ENCODE peak calls at places on chromosomes 5 and 9, in ten cellular contexts. One of them, this sample, is unnamed.

GRCh38 chr5:68444048-68444447 is 228.5 kb downstream of the PIK3R1 start:
- DNase-seq in astrocyte of the cerebellum: no peak
- DNase-seq in neuronal stem cell: no peak
- DNase-seq in prostate gland: no peak
- DNase-seq in esophagus squamous epithelium: no peak
- DNase-seq in fibroblast of the aortic adventitia: no peak
- DNase-seq in tibial artery: no peak
- DNase-seq in astrocyte of the spinal cord: no peak
- DNase-seq in AG04450: no peak
- DNase-seq in ovary: no peak
- DNase-seq in this sample: no peak

GRCh38 chr9:136826703-136827582 is 15.3 kb upstream of the AJM1 start:
- DNase-seq in astrocyte of the cerebellum: no peak
- DNase-seq in neuronal stem cell: no peak
- DNase-seq in prostate gland: no peak
- DNase-seq in esophagus squamous epithelium: no peak
- DNase-seq in fibroblast of the aortic adventitia: no peak
- DNase-seq in tibial artery: no peak
- DNase-seq in astrocyte of the spinal cord: no peak
- DNase-seq in AG04450: no peak
- DNase-seq in ovary: peak; percentile 27
- DNase-seq in this sample: no peak

GRCh38 chr5:93257616-93258015 is 323.4 kb downstream of the NR2F1-AS1 start:
- DNase-seq in astrocyte of the cerebellum: no peak
- DNase-seq in neuronal stem cell: no peak
- DNase-seq in prostate gland: no peak
- DNase-seq in esophagus squamous epithelium: no peak
- DNase-seq in fibroblast of the aortic adventitia: no peak
- DNase-seq in tibial artery: no peak
- DNase-seq in astrocyte of the spinal cord: no peak
- DNase-seq in AG04450: no peak
- DNase-seq in ovary: no peak
- DNase-seq in this sample: no peak

GRCh38 chr5:134813827-134814226 is 31.9 kb upstream of the C5orf24 start:
- DNase-seq in astrocyte of the cerebellum: no peak
- DNase-seq in neuronal stem cell: no peak
- DNase-seq in prostate gland: no peak
- DNase-seq in esophagus squamous epithelium: no peak
- DNase-seq in fibroblast of the aortic adventitia: no peak
- DNase-seq in tibial artery: no peak
- DNase-seq in astrocyte of the spinal cord: no peak
- DNase-seq in AG04450: no peak
- DNase-seq in ovary: no peak
- DNase-seq in this sample: no peak

GRCh38 chr5:34459908-34460307 is 196.2 kb upstream of the RAI14 start:
- DNase-seq in astrocyte of the cerebellum: no peak
- DNase-seq in neuronal stem cell: no peak
- DNase-seq in prostate gland: no peak
- DNase-seq in esophagus squamous epithelium: no peak
- DNase-seq in fibroblast of the aortic adventitia: no peak
- DNase-seq in tibial artery: no peak
- DNase-seq in astrocyte of the spinal cord: no peak
- DNase-seq in AG04450: no peak
- DNase-seq in ovary: no peak
- DNase-seq in this sample: no peak

GRCh38 chr9:89801723-89802680 is 197.2 kb downstream of the GADD45G start:
- DNase-seq in astrocyte of the cerebellum: no peak
- DNase-seq in neuronal stem cell: no peak
- DNase-seq in prostate gland: no peak
- DNase-seq in esophagus squamous epithelium: no peak
- DNase-seq in fibroblast of the aortic adventitia: no peak
- DNase-seq in tibial artery: no peak
- DNase-seq in astrocyte of the spinal cord: no peak
- DNase-seq in AG04450: no peak
- DNase-seq in ovary: no peak
- DNase-seq in this sample: peak; percentile 29

GRCh38 chr5:135266301-135266630 is 132.8 kb downstream of the MACROH2A1 start:
- DNase-seq in astrocyte of the cerebellum: no peak
- DNase-seq in neuronal stem cell: no peak
- DNase-seq in prostate gland: no peak
- DNase-seq in esophagus squamous epithelium: no peak
- DNase-seq in fibroblast of the aortic adventitia: no peak
- DNase-seq in tibial artery: no peak
- DNase-seq in astrocyte of the spinal cord: no peak
- DNase-seq in AG04450: no peak
- DNase-seq in ovary: no peak
- DNase-seq in this sample: no peak

GRCh38 chr9:34546834-34547827 is 24.3 kb upstream of the ENHO start:
- DNase-seq in astrocyte of the cerebellum: peak; percentile 49
- DNase-seq in neuronal stem cell: peak; percentile 69
- DNase-seq in prostate gland: peak; percentile 63
- DNase-seq in esophagus squamous epithelium: no peak
- DNase-seq in fibroblast of the aortic adventitia: peak; percentile 74
- DNase-seq in tibial artery: no peak
- DNase-seq in astrocyte of the spinal cord: peak; percentile 67
- DNase-seq in AG04450: peak; percentile 10
- DNase-seq in ovary: no peak
- DNase-seq in this sample: no peak

GRCh38 chr9:36092509-36093215 is 43.9 kb upstream of the GLIPR2 start:
- DNase-seq in astrocyte of the cerebellum: no peak
- DNase-seq in neuronal stem cell: no peak
- DNase-seq in prostate gland: no peak
- DNase-seq in esophagus squamous epithelium: no peak
- DNase-seq in fibroblast of the aortic adventitia: no peak
- DNase-seq in tibial artery: no peak
- DNase-seq in astrocyte of the spinal cord: no peak
- DNase-seq in AG04450: no peak
- DNase-seq in ovary: no peak
- DNase-seq in this sample: no peak

GRCh38 chr5:1542011-1542410 is 18.3 kb upstream of the LPCAT1 start:
- DNase-seq in astrocyte of the cerebellum: no peak
- DNase-seq in neuronal stem cell: no peak
- DNase-seq in prostate gland: no peak
- DNase-seq in esophagus squamous epithelium: no peak
- DNase-seq in fibroblast of the aortic adventitia: peak; percentile 58
- DNase-seq in tibial artery: no peak
- DNase-seq in astrocyte of the spinal cord: no peak
- DNase-seq in AG04450: no peak
- DNase-seq in ovary: no peak
- DNase-seq in this sample: peak; percentile 20

GRCh38 chr9:96453625-96454024 is 3.7 kb downstream of the HABP4 start:
- DNase-seq in astrocyte of the cerebellum: peak; percentile 53
- DNase-seq in neuronal stem cell: no peak
- DNase-seq in prostate gland: peak; percentile 6
- DNase-seq in esophagus squamous epithelium: no peak
- DNase-seq in fibroblast of the aortic adventitia: peak; percentile 77
- DNase-seq in tibial artery: no peak
- DNase-seq in astrocyte of the spinal cord: peak; percentile 60
- DNase-seq in AG04450: no peak
- DNase-seq in ovary: no peak
- DNase-seq in this sample: no peak

GRCh38 chr9:111400564-111400898 is 70.5 kb upstream of the OR2K2 start:
- DNase-seq in astrocyte of the cerebellum: no peak
- DNase-seq in neuronal stem cell: no peak
- DNase-seq in prostate gland: no peak
- DNase-seq in esophagus squamous epithelium: no peak
- DNase-seq in fibroblast of the aortic adventitia: peak; percentile 4
- DNase-seq in tibial artery: no peak
- DNase-seq in astrocyte of the spinal cord: peak; percentile 1
- DNase-seq in AG04450: no peak
- DNase-seq in ovary: no peak
- DNase-seq in this sample: no peak

GRCh38 chr5:81391-82021 is 10.5 kb upstream of the PLEKHG4B start:
- DNase-seq in astrocyte of the cerebellum: no peak
- DNase-seq in neuronal stem cell: no peak
- DNase-seq in prostate gland: no peak
- DNase-seq in esophagus squamous epithelium: no peak
- DNase-seq in fibroblast of the aortic adventitia: no peak
- DNase-seq in tibial artery: no peak
- DNase-seq in astrocyte of the spinal cord: no peak
- DNase-seq in AG04450: no peak
- DNase-seq in ovary: no peak
- DNase-seq in this sample: no peak

GRCh38 chr9:131266301-131267229 is 9.7 kb downstream of the FAM78A start:
- DNase-seq in astrocyte of the cerebellum: no peak
- DNase-seq in neuronal stem cell: no peak
- DNase-seq in prostate gland: no peak
- DNase-seq in esophagus squamous epithelium: no peak
- DNase-seq in fibroblast of the aortic adventitia: no peak
- DNase-seq in tibial artery: no peak
- DNase-seq in astrocyte of the spinal cord: no peak
- DNase-seq in AG04450: no peak
- DNase-seq in ovary: no peak
- DNase-seq in this sample: no peak

GRCh38 chr5:126251024-126251423 is 172.2 kb upstream of the GRAMD2B start:
- DNase-seq in astrocyte of the cerebellum: no peak
- DNase-seq in neuronal stem cell: no peak
- DNase-seq in prostate gland: no peak
- DNase-seq in esophagus squamous epithelium: no peak
- DNase-seq in fibroblast of the aortic adventitia: no peak
- DNase-seq in tibial artery: no peak
- DNase-seq in astrocyte of the spinal cord: no peak
- DNase-seq in AG04450: no peak
- DNase-seq in ovary: no peak
- DNase-seq in this sample: no peak

DNA sequence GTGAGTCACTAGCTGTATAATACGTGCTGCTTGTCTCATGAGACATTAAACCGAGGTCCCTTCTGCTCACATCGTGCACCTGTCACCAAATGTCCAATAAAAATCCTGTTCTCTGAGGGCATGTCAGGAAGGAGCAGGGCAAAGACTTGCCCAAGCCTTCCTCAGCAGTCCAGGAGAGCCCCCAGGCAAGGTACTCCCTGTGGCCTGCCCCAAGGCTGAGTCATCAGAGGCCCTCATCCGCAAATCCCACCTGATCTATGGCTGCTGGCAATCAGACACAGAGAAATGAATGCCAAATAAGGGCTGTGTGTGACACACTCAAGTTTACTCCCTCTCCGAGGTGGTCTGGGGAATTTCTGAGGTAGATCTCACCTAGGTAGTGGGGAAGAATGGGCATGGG is 255.2 kb upstream of the SMARCA2 start:
- DNase-seq in astrocyte of the cerebellum: no peak
- DNase-seq in neuronal stem cell: no peak
- DNase-seq in prostate gland: no peak
- DNase-seq in esophagus squamous epithelium: no peak
- DNase-seq in fibroblast of the aortic adventitia: no peak
- DNase-seq in tibial artery: no peak
- DNase-seq in astrocyte of the spinal cord: no peak
- DNase-seq in AG04450: no peak
- DNase-seq in ovary: no peak
- DNase-seq in this sample: no peak
- H3K4me3 ChIP-seq in astrocyte of the cerebellum: no peak overlapping the region
- H3K4me3 ChIP-seq in neuronal stem cell: no peak overlapping the region
- H3K4me3 ChIP-seq in prostate gland: no peak overlapping the region
- H3K4me3 ChIP-seq in esophagus squamous epithelium: no peak overlapping the region
- H3K4me3 ChIP-seq in fibroblast of the aortic adventitia: no peak overlapping the region
- H3K4me3 ChIP-seq in tibial artery: no peak overlapping the region
- H3K4me3 ChIP-seq in astrocyte of the spinal cord: no peak overlapping the region
- H3K4me3 ChIP-seq in AG04450: no peak overlapping the region
- H3K4me3 ChIP-seq in ovary: no peak overlapping the region
- H3K4me3 ChIP-seq in this sample: no peak overlapping the region

GRCh38 chr5:87122171-87122977 is 145.3 kb upstream of the RASA1 start:
- DNase-seq in astrocyte of the cerebellum: no peak
- DNase-seq in neuronal stem cell: no peak
- DNase-seq in prostate gland: no peak
- DNase-seq in esophagus squamous epithelium: no peak
- DNase-seq in fibroblast of the aortic adventitia: no peak
- DNase-seq in tibial artery: no peak
- DNase-seq in astrocyte of the spinal cord: no peak
- DNase-seq in AG04450: no peak
- DNase-seq in ovary: no peak
- DNase-seq in this sample: no peak
- H3K4me3 ChIP-seq in astrocyte of the cerebellum: no peak overlapping the region
- H3K4me3 ChIP-seq in neuronal stem cell: no peak overlapping the region
- H3K4me3 ChIP-seq in prostate gland: no peak overlapping the region
- H3K4me3 ChIP-seq in esophagus squamous epithelium: no peak overlapping the region
- H3K4me3 ChIP-seq in fibroblast of the aortic adventitia: no peak overlapping the region
- H3K4me3 ChIP-seq in tibial artery: no peak overlapping the region
- H3K4me3 ChIP-seq in astrocyte of the spinal cord: no peak overlapping the region
- H3K4me3 ChIP-seq in AG04450: no peak overlapping the region
- H3K4me3 ChIP-seq in ovary: no peak overlapping the region
- H3K4me3 ChIP-seq in this sample: no peak overlapping the region

GRCh38 chr9:2235623-2236022 is 220.5 kb downstream of the SMARCA2 start:
- DNase-seq in astrocyte of the cerebellum: no peak
- DNase-seq in neuronal stem cell: no peak
- DNase-seq in prostate gland: no peak
- DNase-seq in esophagus squamous epithelium: no peak
- DNase-seq in fibroblast of the aortic adventitia: no peak
- DNase-seq in tibial artery: no peak
- DNase-seq in astrocyte of the spinal cord: no peak
- DNase-seq in AG04450: no peak
- DNase-seq in ovary: no peak
- DNase-seq in this sample: no peak

GRCh38 chr9:2242778-2243395 is 227.7 kb downstream of the SMARCA2 start:
- DNase-seq in astrocyte of the cerebellum: no peak
- DNase-seq in neuronal stem cell: no peak
- DNase-seq in prostate gland: no peak
- DNase-seq in esophagus squamous epithelium: no peak
- DNase-seq in fibroblast of the aortic adventitia: peak; percentile 29
- DNase-seq in tibial artery: no peak
- DNase-seq in astrocyte of the spinal cord: peak; percentile 15
- DNase-seq in AG04450: no peak
- DNase-seq in ovary: peak; percentile 65
- DNase-seq in this sample: no peak

GRCh38 chr9:2243666-2244555 is 228.8 kb downstream of the SMARCA2 start:
- DNase-seq in astrocyte of the cerebellum: no peak
- DNase-seq in neuronal stem cell: no peak
- DNase-seq in prostate gland: no peak
- DNase-seq in esophagus squamous epithelium: no peak
- DNase-seq in fibroblast of the aortic adventitia: peak; percentile 57
- DNase-seq in tibial artery: no peak
- DNase-seq in astrocyte of the spinal cord: no peak
- DNase-seq in AG04450: no peak
- DNase-seq in ovary: no peak
- DNase-seq in this sample: no peak

GRCh38 chr9:2241875-2242741 is 227.0 kb downstream of the SMARCA2 start:
- DNase-seq in astrocyte of the cerebellum: peak; percentile 84
- DNase-seq in neuronal stem cell: peak; percentile 72
- DNase-seq in prostate gland: peak; percentile 76
- DNase-seq in esophagus squamous epithelium: peak; percentile 31
- DNase-seq in fibroblast of the aortic adventitia: peak; percentile 94
- DNase-seq in tibial artery: peak; percentile 72
- DNase-seq in astrocyte of the spinal cord: peak; percentile 94
- DNase-seq in AG04450: peak; percentile 85
- DNase-seq in ovary: peak; percentile 89
- DNase-seq in this sample: peak; percentile 86

GRCh38 chr9:2241461-2241874 is 226.3 kb downstream of the SMARCA2 start:
- DNase-seq in astrocyte of the cerebellum: peak; percentile 81
- DNase-seq in neuronal stem cell: peak; percentile 94
- DNase-seq in prostate gland: peak; percentile 13
- DNase-seq in esophagus squamous epithelium: no peak
- DNase-seq in fibroblast of the aortic adventitia: no peak
- DNase-seq in tibial artery: no peak
- DNase-seq in astrocyte of the spinal cord: peak; percentile 95
- DNase-seq in AG04450: peak; percentile 75
- DNase-seq in ovary: peak; percentile 63
- DNase-seq in this sample: no peak
- H3K4me3 ChIP-seq in astrocyte of the cerebellum: peak overlapping the region; percentile 30
- H3K4me3 ChIP-seq in neuronal stem cell: no peak overlapping the region
- H3K4me3 ChIP-seq in prostate gland: peak overlapping the region; percentile 37
- H3K4me3 ChIP-seq in esophagus squamous epithelium: peak overlapping the region; percentile 56
- H3K4me3 ChIP-seq in fibroblast of the aortic adventitia: peak overlapping the region; percentile 56
- H3K4me3 ChIP-seq in tibial artery: peak overlapping the region; percentile 50
- H3K4me3 ChIP-seq in astrocyte of the spinal cord: peak overlapping the region; percentile 48
- H3K4me3 ChIP-seq in AG04450: peak overlapping the region; percentile 65
- H3K4me3 ChIP-seq in ovary: peak overlapping the region; percentile 47
- H3K4me3 ChIP-seq in this sample: peak overlapping the region; percentile 54

GRCh38 chr5:179823937-179824744 is 3.4 kb downstream of the SQSTM1 start:
- DNase-seq in astrocyte of the cerebellum: no peak
- DNase-seq in neuronal stem cell: no peak
- DNase-seq in prostate gland: no peak
- DNase-seq in esophagus squamous epithelium: no peak
- DNase-seq in fibroblast of the aortic adventitia: peak; percentile 7
- DNase-seq in tibial artery: no peak
- DNase-seq in astrocyte of the spinal cord: no peak
- DNase-seq in AG04450: no peak
- DNase-seq in ovary: no peak
- DNase-seq in this sample: no peak
- H3K4me3 ChIP-seq in astrocyte of the cerebellum: no peak overlapping the region
- H3K4me3 ChIP-seq in neuronal stem cell: no peak overlapping the region
- H3K4me3 ChIP-seq in prostate gland: no peak overlapping the region
- H3K4me3 ChIP-seq in esophagus squamous epithelium: no peak overlapping the region
- H3K4me3 ChIP-seq in fibroblast of the aortic adventitia: peak overlapping the region; percentile 95
- H3K4me3 ChIP-seq in tibial artery: peak overlapping the region; percentile 100
- H3K4me3 ChIP-seq in astrocyte of the spinal cord: no peak overlapping the region
- H3K4me3 ChIP-seq in AG04450: peak overlapping the region; percentile 94
- H3K4me3 ChIP-seq in ovary: no peak overlapping the region
- H3K4me3 ChIP-seq in this sample: peak overlapping the region; percentile 98